ENCODE peak calls at places on chromosome 2, in four cellular contexts. Q is CD8-positive, alpha-beta memory T cell; D is gastrocnemius medialis; Y is left lung. K is an unnamed sample.

GRCh38 chr2:23549821-23550535 is 165.0 kb downstream of the KLHL29 start:
- DNase-seq in Q (no peak), D (no peak), Y (peak), K (no peak)

GRCh38 chr2:42569883-42570282 is 1.5 kb downstream of the MTA3 start:
- DNase-seq in Q (no peak), D (no peak), Y (no peak), K (no peak)

GRCh38 chr2:237704476-237705224 is 77.3 kb downstream of the LRRFIP1 start:
- DNase-seq in Q (no peak), D (no peak), Y (no peak), K (no peak)

GRCh38 chr2:196266855-196267254 is 95.5 kb upstream of the STK17B start:
- DNase-seq in Q (no peak), D (no peak), Y (no peak), K (no peak)

GRCh38 chr2:230715201-230715600 is 2.6 kb downstream of the CAB39 start:
- DNase-seq in Q (no peak), D (no peak), Y (no peak), K (no peak)

GRCh38 chr2:223114170-223114569 is 62.2 kb downstream of the KCNE4 start:
- DNase-seq in Q (no peak), D (no peak), Y (no peak), K (no peak)

GRCh38 chr2:219441451-219442205 is 7.0 kb downstream of the SPEG start:
- DNase-seq in Q (peak), D (peak), Y (no peak), K (no peak)

GRCh38 chr2:187541086-187542085 is 12.8 kb downstream of the TFPI start:
- DNase-seq in Q (no peak), D (peak), Y (no peak), K (no peak)

GRCh38 chr2:105361132-105361889 is 24.0 kb downstream of the C2orf49 start:
- DNase-seq in Q (no peak), D (no peak), Y (no peak), K (no peak)

GRCh38 chr2:74575320-74575719 is 20.8 kb downstream of the DOK1 start:
- DNase-seq in Q (no peak), D (no peak), Y (no peak), K (no peak)

GRCh38 chr2:25082002-25082622 is 40.2 kb downstream of the EFR3B start:
- DNase-seq in Q (no peak), D (peak), Y (no peak), K (no peak)

GRCh38 chr2:56981554-56981953 is 797.8 kb downstream of the CCDC85A start:
- DNase-seq in Q (no peak), D (no peak), Y (no peak), K (no peak)

GRCh38 chr2:40886660-40887059 is 434.8 kb upstream of the SLC8A1 start:
- DNase-seq in Q (no peak), D (no peak), Y (no peak), K (no peak)

GRCh38 chr2:207847807-207848544 is 78.3 kb upstream of the FZD5 start:
- DNase-seq in Q (no peak), D (no peak), Y (no peak), K (peak)

GRCh38 chr2:167013227-167013626 is 124.9 kb downstream of the XIRP2 start:
- DNase-seq in Q (no peak), D (no peak), Y (no peak), K (no peak)

GRCh38 chr2:207166039-207166348 is 246 bp upstream of the KLF7 start:
- DNase-seq in Q (peak), D (peak), Y (peak), K (peak)

GRCh38 chr2:57497489-57498096 is 549.0 kb upstream of the VRK2 start:
- DNase-seq in Q (no peak), D (no peak), Y (no peak), K (peak)

GRCh38 chr2:1795261-1795828 is 51.0 kb upstream of the PXDN start:
- DNase-seq in Q (peak), D (no peak), Y (no peak), K (no peak)

GRCh38 chr2:203951366-203951902 is 14.9 kb downstream of the ICOS start:
- DNase-seq in Q (peak), D (no peak), Y (no peak), K (no peak)

GRCh38 chr2:74841663-74842062 is 7.7 kb downstream of the HK2 start:
- DNase-seq in Q (no peak), D (peak), Y (no peak), K (peak)

DNA sequence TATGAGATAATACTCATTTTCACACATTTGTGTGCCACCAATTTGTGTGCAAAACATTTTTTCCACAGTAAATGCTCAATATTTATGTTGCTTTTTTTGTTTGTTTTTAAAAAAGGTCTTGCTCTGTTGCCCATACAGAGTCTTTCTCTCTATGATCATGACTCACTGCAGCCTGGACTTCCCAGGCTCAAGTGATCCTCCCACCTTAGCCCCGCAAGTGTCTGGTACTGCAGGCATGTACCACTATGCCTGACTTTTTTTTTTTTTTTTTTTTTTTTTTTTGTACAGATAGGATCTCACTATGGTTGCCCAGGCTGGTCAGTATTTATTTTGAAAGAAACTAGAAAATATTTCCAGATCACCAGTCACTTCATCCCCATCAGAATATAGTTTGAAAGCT is 297.8 kb upstream of the GYPC start:
- DNase-seq in Q (no peak), D (no peak), Y (no peak), K (no peak)
- H3K27ac ChIP-seq in Q (no peak), D (no peak), Y (no peak), K (no peak)

DNA sequence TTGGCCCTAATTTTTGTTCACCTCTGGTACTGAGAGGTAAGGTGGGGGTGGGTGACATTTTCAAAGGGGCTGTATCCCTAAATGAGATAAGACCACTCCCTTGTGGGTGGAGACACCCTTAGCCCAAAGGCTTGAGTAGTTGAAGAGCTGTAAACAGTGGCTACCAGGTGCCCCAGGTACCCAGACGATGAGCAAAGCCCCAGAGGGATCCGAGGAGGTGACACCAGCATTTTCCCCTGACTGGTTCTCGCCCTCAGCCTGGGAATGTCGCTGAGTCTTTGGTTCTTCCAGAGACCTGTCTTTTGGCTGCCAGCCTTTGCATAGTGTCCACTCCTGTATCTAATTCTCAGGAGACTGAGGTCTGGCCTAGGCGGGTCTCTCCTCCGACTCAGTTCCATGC is 36.5 kb downstream of the RRM2 start:
- DNase-seq in Q (no peak), D (no peak), Y (no peak), K (no peak)
- H3K27ac ChIP-seq in Q (no peak), D (no peak), Y (no peak), K (no peak)

DNA sequence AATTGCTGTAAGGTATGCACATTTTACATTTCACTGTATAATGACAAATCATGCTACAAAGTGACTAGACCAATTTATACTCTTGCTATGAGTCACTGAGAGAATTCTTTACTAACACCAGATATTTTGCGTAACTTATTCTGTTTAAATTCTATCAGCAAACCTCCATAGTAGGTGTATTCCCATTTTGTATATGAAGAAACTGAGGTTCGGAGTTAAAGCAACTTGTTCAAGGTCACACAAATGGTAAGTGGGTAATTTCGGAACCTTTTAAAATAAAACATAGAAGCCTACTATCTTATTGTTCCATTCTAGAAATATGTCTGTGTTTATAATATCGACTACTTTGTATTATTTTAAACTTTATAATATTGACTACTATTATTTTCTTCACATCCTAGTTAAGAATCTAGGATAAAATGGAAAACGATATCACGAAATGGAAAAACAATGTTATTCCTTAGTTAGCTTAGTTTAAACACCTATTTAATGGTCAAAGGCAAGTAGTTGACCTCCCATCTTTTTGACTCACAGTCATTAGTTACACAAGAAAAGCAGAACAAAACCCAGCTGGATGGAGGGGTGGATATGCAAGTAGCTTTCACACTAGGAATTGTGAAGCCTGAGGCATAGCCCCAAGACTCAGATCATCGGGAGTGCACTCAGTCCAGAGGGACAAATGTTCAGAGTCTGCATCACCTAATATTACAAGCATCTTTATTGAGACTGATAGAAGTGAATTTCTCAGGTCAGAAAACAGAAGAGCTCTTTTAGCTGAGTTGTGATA is 15.7 kb upstream of the CPS1 start:
- DNase-seq in Q (no peak), D (no peak), Y (no peak), K (no peak)
- H3K27ac ChIP-seq in Q (no peak), D (no peak), Y (no peak), K (no peak)

DNA sequence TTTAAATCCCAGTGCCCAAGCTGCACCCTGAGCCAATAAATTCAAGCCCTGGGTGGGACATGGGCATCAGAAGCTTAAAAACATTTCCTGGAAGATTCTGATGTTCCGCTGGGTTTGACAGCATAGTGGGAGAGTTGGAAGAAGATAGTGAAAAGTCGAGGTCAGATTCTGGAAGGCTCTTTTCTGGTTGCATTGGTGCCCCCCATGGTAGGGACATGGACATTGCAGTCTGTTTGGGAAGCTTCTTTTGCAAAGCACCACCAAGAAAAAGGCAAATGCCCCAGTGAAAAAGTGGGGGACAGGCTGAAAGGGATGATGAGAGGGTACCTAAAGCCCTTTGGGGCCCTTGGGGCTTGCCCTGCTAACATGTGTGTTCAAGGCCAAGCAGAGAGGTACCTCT is 21.0 kb downstream of the MERTK start:
- DNase-seq in Q (no peak), D (no peak), Y (no peak), K (no peak)
- H3K27ac ChIP-seq in Q (no peak), D (no peak), Y (peak), K (no peak)

GRCh38 chr2:168105127-168105683 is 142.2 kb downstream of the STK39 start:
- DNase-seq in Q (no peak), D (no peak), Y (no peak), K (no peak)

GRCh38 chr2:168107322-168107721 is 140.1 kb downstream of the STK39 start:
- DNase-seq in Q (no peak), D (no peak), Y (no peak), K (no peak)
- H3K27ac ChIP-seq in Q (no peak), D (no peak), Y (no peak), K (no peak)

GRCh38 chr2:218002103-218002502 is 692 bp downstream of the TNS1 start:
- DNase-seq in Q (no peak), D (no peak), Y (no peak), K (no peak)
- H3K27ac ChIP-seq in Q (no peak), D (peak), Y (no peak), K (peak)

GRCh38 chr2:197869501-197870111 is 65.2 kb downstream of the PLCL1 start:
- DNase-seq in Q (no peak), D (no peak), Y (no peak), K (no peak)
- H3K27ac ChIP-seq in Q (no peak), D (peak), Y (no peak), K (no peak)

GRCh38 chr2:48114256-48114655 is 208.0 kb upstream of the FBXO11 start:
- DNase-seq in Q (peak), D (no peak), Y (no peak), K (no peak)
- H3K27ac ChIP-seq in Q (no peak), D (no peak), Y (peak), K (no peak)

GRCh38 chr2:197497301-197497700 is 2.3 kb downstream of the HSPD1 start:
- DNase-seq in Q (no peak), D (no peak), Y (no peak), K (no peak)
- H3K27ac ChIP-seq in Q (no peak), D (no peak), Y (no peak), K (no peak)

K was measured in heart right ventricle.